ENCODE peak calls at places on chromosome 7, in four cellular contexts. One of them, this sample, is unnamed.
A peak's percentile ranks its signal among the peaks of the same experiment; 100 is the strongest.

GRCh38 chr7:44213872-44214595 is 13.3 kb downstream of the YKT6 start:
- DNase-seq in H1: peak; percentile 55
- DNase-seq in HepG2: peak; percentile 56
- DNase-seq in GM12878: no peak
- DNase-seq in this sample: peak; percentile 71

GRCh38 chr7:5773661-5774086 is 7.8 kb downstream of the RNF216 start:
- DNase-seq in HepG2: peak; percentile 63
- DNase-seq in GM12878: no peak
- DNase-seq in H1: no peak
- DNase-seq in this sample: peak; percentile 86

GRCh38 chr7:90681336-90682019 is 85.4 kb downstream of the CDK14 start:
- DNase-seq in HepG2: no peak
- DNase-seq in GM12878: no peak
- DNase-seq in H1: no peak
- DNase-seq in this sample: no peak

GRCh38 chr7:107551936-107552335 is 11.8 kb downstream of the COG5 start:
- DNase-seq in GM12878: no peak
- DNase-seq in H1: no peak
- DNase-seq in HepG2: no peak
- DNase-seq in this sample: no peak

GRCh38 chr7:30412810-30413504 is 65.6 kb downstream of the NOD1 start:
- DNase-seq in HepG2: peak; percentile 88
- DNase-seq in H1: peak; percentile 48
- DNase-seq in GM12878: peak; percentile 16
- DNase-seq in this sample: peak; percentile 59

GRCh38 chr7:158700008-158700407 is 4.6 kb downstream of the NCAPG2 start:
- DNase-seq in HepG2: no peak
- DNase-seq in GM12878: no peak
- DNase-seq in H1: no peak
- DNase-seq in this sample: no peak

GRCh38 chr7:116356979-116357378 is 142.6 kb upstream of the CAV2 start:
- DNase-seq in H1: no peak
- DNase-seq in GM12878: no peak
- DNase-seq in HepG2: no peak
- DNase-seq in this sample: no peak

GRCh38 chr7:157570531-157571200 is 233.9 kb downstream of the DNAJB6 start:
- DNase-seq in H1: no peak
- DNase-seq in GM12878: no peak
- DNase-seq in HepG2: no peak
- DNase-seq in this sample: no peak

GRCh38 chr7:25926009-25926408 is 226.0 kb upstream of the NFE2L3 start:
- DNase-seq in HepG2: peak; percentile 10
- DNase-seq in H1: no peak
- DNase-seq in GM12878: no peak
- DNase-seq in this sample: no peak

GRCh38 chr7:91193141-91193540 is 71.1 kb upstream of the FZD1 start:
- DNase-seq in H1: no peak
- DNase-seq in GM12878: no peak
- DNase-seq in HepG2: no peak
- DNase-seq in this sample: no peak

GRCh38 chr7:158957921-158958471 is 101.6 kb downstream of the DYNC2I1 start:
- DNase-seq in HepG2: no peak
- DNase-seq in H1: peak; percentile 65
- DNase-seq in GM12878: no peak
- DNase-seq in this sample: peak; percentile 82

GRCh38 chr7:36884863-36885262 is 160.6 kb upstream of the AOAH start:
- DNase-seq in HepG2: no peak
- DNase-seq in H1: no peak
- DNase-seq in GM12878: no peak
- DNase-seq in this sample: no peak

GRCh38 chr7:132351858-132352539 is 224.3 kb downstream of the PLXNA4 start:
- DNase-seq in HepG2: no peak
- DNase-seq in H1: no peak
- DNase-seq in GM12878: no peak
- DNase-seq in this sample: no peak

GRCh38 chr7:132353902-132354301 is 222.4 kb downstream of the PLXNA4 start:
- DNase-seq in HepG2: no peak
- DNase-seq in H1: no peak
- DNase-seq in GM12878: no peak
- DNase-seq in this sample: no peak

GRCh38 chr7:132350741-132351140 is 225.5 kb downstream of the PLXNA4 start:
- DNase-seq in GM12878: no peak
- DNase-seq in H1: no peak
- DNase-seq in HepG2: no peak
- DNase-seq in this sample: no peak

GRCh38 chr7:132354527-132354926 is 221.7 kb downstream of the PLXNA4 start:
- DNase-seq in HepG2: no peak
- DNase-seq in GM12878: no peak
- DNase-seq in H1: no peak
- DNase-seq in this sample: no peak

GRCh38 chr7:132352774-132353173 is 223.5 kb downstream of the PLXNA4 start:
- DNase-seq in HepG2: no peak
- DNase-seq in H1: no peak
- DNase-seq in GM12878: no peak
- DNase-seq in this sample: no peak
- TF ChIP-seq HDAC6 in HepG2: no peak
- TF ChIP-seq HDAC6 in H1: no peak
- TF ChIP-seq HDAC6 in GM12878: no peak
- TF ChIP-seq HDAC6 in this sample: no peak

GRCh38 chr7:47520408-47520807 is 61.5 kb downstream of the TNS3 start:
- DNase-seq in GM12878: no peak
- DNase-seq in HepG2: peak; percentile 39
- DNase-seq in H1: no peak
- DNase-seq in this sample: no peak
- TF ChIP-seq HDAC6 in GM12878: no peak
- TF ChIP-seq HDAC6 in HepG2: no peak
- TF ChIP-seq HDAC6 in H1: no peak
- TF ChIP-seq HDAC6 in this sample: no peak

GRCh38 chr7:142425281-142425680 is 167.4 kb upstream of the PRSS58 start:
- DNase-seq in GM12878: no peak
- DNase-seq in HepG2: no peak
- DNase-seq in H1: no peak
- DNase-seq in this sample: no peak
- TF ChIP-seq HDAC6 in GM12878: no peak
- TF ChIP-seq HDAC6 in HepG2: no peak
- TF ChIP-seq HDAC6 in H1: no peak
- TF ChIP-seq HDAC6 in this sample: no peak

DNA sequence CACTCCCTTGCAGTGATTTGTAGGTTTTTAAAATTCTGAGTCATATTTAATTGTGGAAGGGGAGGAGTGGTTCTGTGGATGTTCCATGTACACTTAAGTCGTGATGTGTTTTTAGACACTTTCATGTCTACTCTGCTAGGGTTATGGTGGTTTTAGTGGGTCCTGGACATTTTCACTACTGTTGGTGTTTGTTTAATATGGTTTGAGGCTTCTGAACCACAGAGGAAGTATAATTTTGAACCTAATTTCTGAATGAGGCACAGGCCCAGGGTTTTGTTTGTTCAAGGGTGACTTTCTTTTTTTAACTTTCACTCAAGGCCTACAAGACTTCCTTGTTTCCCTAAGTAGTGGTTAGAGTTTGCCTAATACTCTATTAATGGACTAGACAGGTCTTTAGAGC is 13.3 kb downstream of the SLC26A5 start:
- DNase-seq in H1: no peak
- DNase-seq in GM12878: peak; percentile 12
- DNase-seq in HepG2: no peak
- DNase-seq in this sample: no peak
- TF ChIP-seq HDAC6 in H1: no peak
- TF ChIP-seq HDAC6 in GM12878: no peak
- TF ChIP-seq HDAC6 in HepG2: no peak
- TF ChIP-seq HDAC6 in this sample: no peak

DNA sequence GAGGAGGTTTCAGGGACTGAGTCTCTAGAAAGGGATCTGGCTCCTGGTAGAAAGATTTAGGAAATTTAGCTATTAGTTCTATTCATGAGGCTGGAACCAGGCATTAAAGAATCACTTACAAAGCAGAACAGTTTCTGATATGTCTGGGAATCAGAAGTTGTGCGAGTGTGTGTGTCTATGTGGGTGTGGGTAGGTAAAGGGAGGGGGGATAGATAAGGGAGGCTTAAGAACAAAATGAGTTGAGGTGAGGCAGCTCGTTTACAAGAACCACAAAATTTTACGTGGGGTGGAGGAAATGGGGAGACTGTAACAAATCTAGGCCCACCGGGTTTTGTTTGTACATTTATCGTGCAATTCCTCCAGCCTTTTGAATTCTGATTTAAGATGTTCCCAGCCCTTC is 90.7 kb downstream of the SAMD9 start:
- DNase-seq in H1: no peak
- DNase-seq in GM12878: no peak
- DNase-seq in HepG2: no peak
- DNase-seq in this sample: peak; percentile 63
- TF ChIP-seq HDAC6 in H1: no peak
- TF ChIP-seq HDAC6 in GM12878: no peak
- TF ChIP-seq HDAC6 in HepG2: no peak
- TF ChIP-seq HDAC6 in this sample: no peak

DNA sequence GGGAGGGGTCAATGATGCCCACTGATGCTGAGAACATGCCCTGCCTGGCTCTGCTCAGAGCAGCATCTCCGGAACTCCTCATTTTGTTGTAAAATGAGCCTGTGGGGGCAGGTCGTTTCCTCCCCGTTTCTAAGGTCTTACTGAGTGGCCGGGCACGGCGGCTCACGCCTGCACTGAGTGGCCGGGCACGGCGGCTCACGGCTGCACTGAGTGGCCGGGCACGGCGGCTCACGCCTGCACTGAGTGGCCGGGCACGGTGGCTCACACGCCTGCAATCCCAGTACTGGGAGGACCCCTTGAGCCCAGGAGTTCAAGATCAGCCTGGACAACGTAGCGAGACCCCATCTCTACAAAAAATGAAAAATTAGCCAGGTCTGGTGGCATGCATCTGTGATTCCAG is 39.0 kb upstream of the FOXL3 start:
- DNase-seq in GM12878: no peak
- DNase-seq in H1: no peak
- DNase-seq in HepG2: no peak
- DNase-seq in this sample: no peak
- TF ChIP-seq HDAC6 in GM12878: no peak
- TF ChIP-seq HDAC6 in H1: no peak
- TF ChIP-seq HDAC6 in HepG2: no peak
- TF ChIP-seq HDAC6 in this sample: no peak

DNA sequence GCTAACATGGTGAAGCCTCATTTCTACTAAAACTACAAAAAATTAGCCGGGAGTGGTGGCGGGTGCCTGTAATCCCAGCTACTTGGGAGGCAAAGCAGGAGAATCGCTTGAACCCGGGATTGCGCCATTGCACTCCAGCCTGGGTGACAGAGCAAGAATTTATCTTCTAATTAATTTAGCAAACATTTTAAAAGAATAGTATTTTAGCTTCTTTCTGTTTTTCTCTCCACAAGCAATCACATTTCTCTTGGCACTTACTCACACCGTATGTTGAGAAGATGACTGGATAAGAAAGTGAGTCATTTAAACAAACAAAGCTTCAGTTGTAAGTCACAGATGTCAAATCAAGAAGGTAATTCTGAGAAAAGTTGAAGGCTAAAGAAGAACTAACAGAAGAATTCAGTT is 264.0 kb downstream of the ARL4A start:
- DNase-seq in HepG2: no peak
- DNase-seq in H1: no peak
- DNase-seq in GM12878: no peak
- DNase-seq in this sample: no peak
- TF ChIP-seq HDAC6 in HepG2: no peak
- TF ChIP-seq HDAC6 in H1: no peak
- TF ChIP-seq HDAC6 in GM12878: no peak
- TF ChIP-seq HDAC6 in this sample: no peak

GRCh38 chr7:15832996-15833395 is 146.5 kb upstream of the MEOX2 start:
- DNase-seq in HepG2: no peak
- DNase-seq in H1: no peak
- DNase-seq in GM12878: no peak
- DNase-seq in this sample: no peak
- TF ChIP-seq HDAC6 in HepG2: no peak
- TF ChIP-seq HDAC6 in H1: no peak
- TF ChIP-seq HDAC6 in GM12878: no peak
- TF ChIP-seq HDAC6 in this sample: no peak

GRCh38 chr7:139542308-139543151 is 19.0 kb downstream of the CLEC2L start:
- DNase-seq in H1: no peak
- DNase-seq in HepG2: no peak
- DNase-seq in GM12878: no peak
- DNase-seq in this sample: peak; percentile 92
- TF ChIP-seq HDAC6 in H1: no peak
- TF ChIP-seq HDAC6 in HepG2: no peak
- TF ChIP-seq HDAC6 in GM12878: no peak
- TF ChIP-seq HDAC6 in this sample: no peak

DNA sequence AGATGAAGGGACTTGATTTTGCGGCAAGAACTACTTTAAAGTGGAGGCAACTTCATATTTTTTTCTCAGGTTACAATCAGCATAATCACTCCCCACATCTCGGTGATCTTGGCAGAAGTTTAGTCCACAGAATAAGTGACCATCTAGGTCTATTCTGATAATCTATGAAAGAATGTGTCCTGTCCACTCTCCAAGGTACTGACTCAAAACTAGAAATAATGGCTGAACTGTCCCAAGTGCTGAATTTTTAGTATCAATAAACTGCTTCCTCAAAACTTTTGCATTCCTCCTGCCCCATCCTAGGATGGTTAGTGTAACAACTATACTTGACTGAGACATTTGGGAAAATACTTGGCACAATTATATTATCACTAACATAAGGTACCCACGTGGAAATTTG is 10.9 kb upstream of the CHRM2 start:
- DNase-seq in HepG2: no peak
- DNase-seq in H1: no peak
- DNase-seq in GM12878: no peak
- DNase-seq in this sample: no peak
- TF ChIP-seq HDAC6 in HepG2: no peak
- TF ChIP-seq HDAC6 in H1: no peak
- TF ChIP-seq HDAC6 in GM12878: no peak
- TF ChIP-seq HDAC6 in this sample: no peak

This sample was measured in K562.